ENCODE peak calls at places on chromosome 22, in nine cellular contexts. D is tibial nerve; R is lower lobe of right lung; K is GM12878; J is mammary epithelial cell; L is left ventricle myocardium inferior; T is A549; N is adrenal gland; U is CD4-positive, alpha-beta memory T cell. B is an unnamed sample. For H3K4me1, the result is how much of the 10 kb centered on the place peaks cover.

GRCh38 chr22:19213496-19214473 is 35.2 kb upstream of the SLC25A1 start:
- DNase-seq in D (no peak), N (no peak), R (no peak), J (no peak), T (no peak), K (no peak), U (no peak), L (no peak), B (no peak)

GRCh38 chr22:46013460-46014416 is 36.8 kb upstream of the WNT7B start:
- DNase-seq in R (peak), J (peak), L (peak), D (peak), T (peak), K (no peak), U (peak), N (peak), B (peak)

GRCh38 chr22:27692243-27692642 is 109.3 kb downstream of the MN1 start:
- DNase-seq in T (no peak), K (no peak), L (no peak), R (no peak), U (no peak), N (no peak), J (no peak), D (no peak), B (no peak)

GRCh38 chr22:46614070-46614931 is 5.9 kb upstream of the GRAMD4 start:
- DNase-seq in D (no peak), N (no peak), K (peak), J (no peak), L (no peak), T (no peak), R (peak), U (peak), B (no peak)

GRCh38 chr22:20430101-20430640 is 7.5 kb downstream of the SCARF2 start:
- DNase-seq in N (no peak), T (no peak), D (no peak), U (peak), J (no peak), R (peak), K (no peak), L (no peak), B (no peak)

GRCh38 chr22:46180370-46181137 is 30.2 kb downstream of the PPARA start:
- DNase-seq in T (no peak), N (no peak), U (no peak), R (no peak), L (no peak), D (no peak), J (no peak), K (no peak), B (no peak)

GRCh38 chr22:24067587-24068376 is 56.7 kb downstream of the CABIN1 start:
- DNase-seq in R (no peak), J (no peak), D (no peak), N (no peak), T (no peak), U (no peak), K (no peak), L (no peak), B (no peak)

GRCh38 chr22:27204817-27205216 is 547.4 kb downstream of the MIAT start:
- DNase-seq in L (no peak), T (no peak), D (no peak), K (no peak), N (no peak), J (no peak), R (no peak), U (no peak), B (no peak)

GRCh38 chr22:22357024-22357868 is 112.7 kb downstream of the VPREB1 start:
- DNase-seq in T (peak), K (peak), U (peak), L (peak), J (peak), R (peak), D (peak), N (peak), B (peak)

GRCh38 chr22:35357883-35358621 is 22.8 kb upstream of the HMOX1 start:
- DNase-seq in N (no peak), L (no peak), T (peak), D (no peak), K (no peak), J (peak), U (no peak), R (no peak), B (no peak)

GRCh38 chr22:41557401-41558240 is 3.2 kb upstream of the CSDC2 start:
- DNase-seq in K (no peak), N (peak), T (no peak), R (peak), L (peak), U (no peak), D (peak), J (peak), B (peak)
- H3K27ac ChIP-seq in K (no peak), N (peak), T (no peak), R (peak), L (peak), U (no peak), D (peak), J (no peak), B (peak)

GRCh38 chr22:18118345-18118915 is 7.8 kb downstream of the TUBA8 start:
- DNase-seq in J (no peak), D (no peak), T (no peak), K (no peak), R (no peak), U (no peak), N (no peak), L (no peak), B (no peak)
- H3K4me1 ChIP-seq in J (under half), D (under half), T (under half), K (under half), R (under half), U (under half), N (under half), L (half or more), B (under half)

GRCh38 chr22:39534092-39534506 is 1.6 kb upstream of the RPS19BP1 start:
- DNase-seq in U (no peak), R (no peak), D (no peak), K (no peak), L (no peak), T (no peak), N (no peak), J (no peak), B (peak)

GRCh38 chr22:39536711-39537110 is 4.2 kb upstream of the RPS19BP1 start:
- DNase-seq in K (no peak), R (no peak), N (no peak), L (no peak), J (no peak), D (no peak), T (no peak), U (no peak), B (peak)

GRCh38 chr22:39535831-39536449 is 3.4 kb upstream of the RPS19BP1 start:
- DNase-seq in J (no peak), L (no peak), N (no peak), R (no peak), U (no peak), K (no peak), T (no peak), D (no peak), B (no peak)

GRCh38 chr22:39535302-39535805 is 2.8 kb upstream of the RPS19BP1 start:
- DNase-seq in D (no peak), T (no peak), R (no peak), K (no peak), J (no peak), N (no peak), L (no peak), U (no peak), B (no peak)

DNA sequence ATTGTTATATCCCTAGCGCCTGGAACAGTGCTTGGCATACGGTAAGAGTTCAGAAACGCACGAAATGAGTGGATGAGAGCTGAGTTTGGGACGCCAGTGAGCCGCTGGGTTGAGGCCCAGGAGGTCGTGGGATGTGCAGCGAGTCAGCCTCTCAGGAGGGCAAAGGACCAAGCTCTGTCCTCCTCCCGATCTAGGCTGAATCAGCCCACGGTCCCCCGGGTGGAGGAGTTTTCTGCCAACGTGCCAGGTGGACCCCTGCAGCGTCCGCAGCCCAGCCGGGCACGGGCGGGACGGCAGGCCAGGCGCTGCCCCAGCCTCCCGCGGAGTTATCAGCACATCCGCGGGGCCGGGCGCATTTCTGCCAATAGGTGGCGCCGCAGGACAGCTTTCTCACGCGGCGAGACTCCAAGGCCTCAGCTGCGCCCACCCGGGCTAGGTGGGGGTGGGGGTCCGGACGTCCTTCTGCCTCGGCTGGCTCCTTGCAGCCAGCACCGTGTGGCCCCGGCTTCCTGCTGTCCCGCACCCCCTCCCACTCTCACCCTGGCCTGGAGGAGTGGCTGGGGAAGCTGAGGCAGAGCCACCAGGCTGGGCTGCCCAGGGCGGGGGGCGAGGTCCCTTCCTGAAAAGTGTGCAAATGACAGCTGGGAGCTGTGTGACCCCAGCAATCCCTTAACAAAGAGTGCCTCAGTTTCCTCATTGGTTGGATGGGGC is 2.2 kb upstream of the RPS19BP1 start:
- DNase-seq in N (peak), R (peak), K (no peak), D (peak), J (peak), T (peak), L (peak), U (peak), B (peak)
- H3K27ac ChIP-seq in N (no peak), R (no peak), K (no peak), D (peak), J (no peak), T (peak), L (peak), U (no peak), B (no peak)

GRCh38 chr22:42918500-42918899 is 61.4 kb upstream of the ARFGAP3 start:
- DNase-seq in L (no peak), J (peak), T (no peak), N (no peak), U (no peak), R (no peak), D (no peak), K (no peak), B (no peak)

GRCh38 chr22:42920101-42920820 is 63.2 kb upstream of the ARFGAP3 start:
- DNase-seq in J (peak), T (no peak), N (no peak), L (no peak), K (no peak), D (no peak), R (peak), U (no peak), B (no peak)

GRCh38 chr22:42922374-42923177 is 65.5 kb upstream of the ARFGAP3 start:
- DNase-seq in T (no peak), L (no peak), U (no peak), R (peak), J (no peak), N (no peak), D (no peak), K (no peak), B (peak)

GRCh38 chr22:42919199-42919598 is 62.1 kb upstream of the ARFGAP3 start:
- DNase-seq in T (peak), L (no peak), R (no peak), J (peak), N (no peak), D (no peak), U (no peak), K (no peak), B (no peak)

DNA sequence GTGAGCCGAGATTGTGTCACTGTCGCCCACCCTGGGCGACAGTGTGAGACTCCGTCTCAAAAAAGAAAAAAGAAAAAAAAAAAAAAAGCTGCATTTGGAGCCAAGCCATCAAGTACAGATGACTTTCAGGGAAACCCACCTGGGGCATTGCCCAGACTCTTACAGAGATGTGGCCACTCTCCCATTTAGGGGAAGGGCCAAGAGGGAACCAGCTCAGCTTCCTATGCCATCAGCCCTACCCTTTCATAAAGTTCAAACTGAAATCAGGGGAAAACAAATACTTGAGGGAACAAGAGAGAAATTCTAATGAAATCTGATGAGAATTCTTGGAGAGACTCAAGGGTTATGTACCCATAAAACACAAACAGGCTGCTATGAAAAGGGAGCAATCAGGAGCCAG is 64.2 kb upstream of the ARFGAP3 start:
- DNase-seq in N (no peak), T (no peak), L (no peak), D (no peak), K (no peak), U (no peak), R (no peak), J (no peak), B (no peak)
- H3K4me1 ChIP-seq in N (under half), T (half or more), L (half or more), D (under half), K (under half), U (under half), R (half or more), J (half or more), B (under half)